ENCODE peak calls at places on chromosomes 5 and 9, in eight cellular contexts. Y is HFF-Myc; K is T-helper 17 cell; J is progenitor cell of endocrine pancreas; C is anterior cingulate cortex; M is AG04450; T is T-cell; G is effector memory CD4-positive, alpha-beta T cell. I is an unnamed sample.

GRCh38 chr5:165076686-165077085 is 1571.3 kb downstream of the MAT2B start:
- DNase-seq in T (no peak), C (no peak), K (no peak), M (no peak), G (no peak), J (no peak), Y (no peak), I (no peak)

GRCh38 chr9:111743275-111743674 is 51.5 kb downstream of the SHOC1 start:
- DNase-seq in J (no peak), M (peak), G (no peak), K (no peak), T (no peak), Y (no peak), C (no peak), I (no peak)

GRCh38 chr5:139636207-139636792 is 11.8 kb upstream of the CXXC5 start:
- DNase-seq in M (no peak), G (peak), Y (no peak), J (no peak), K (no peak), C (no peak), T (peak), I (no peak)

GRCh38 chr9:14346301-14346721 is 32.4 kb upstream of the NFIB start:
- DNase-seq in Y (no peak), J (no peak), G (no peak), T (no peak), K (no peak), M (no peak), C (no peak), I (no peak)

GRCh38 chr9:100440071-100440470 is 13.1 kb downstream of the MSANTD3 start:
- DNase-seq in M (no peak), Y (no peak), T (no peak), K (no peak), G (no peak), J (no peak), C (no peak), I (no peak)

GRCh38 chr9:119709431-119709830 is 340.2 kb upstream of the BRINP1 start:
- DNase-seq in Y (no peak), K (no peak), J (no peak), T (no peak), M (no peak), G (no peak), C (no peak), I (no peak)

GRCh38 chr5:166926098-166926497 is 1365.3 kb upstream of the WWC1 start:
- DNase-seq in T (no peak), G (no peak), M (no peak), K (no peak), Y (no peak), C (no peak), J (no peak), I (no peak)

GRCh38 chr9:34603610-34604231 is 8.2 kb downstream of the RPP25L start:
- DNase-seq in Y (peak), K (peak), M (peak), T (peak), J (peak), G (peak), C (peak), I (no peak)

GRCh38 chr9:118326326-118326725 is 622.1 kb downstream of the TLR4 start:
- DNase-seq in T (no peak), K (no peak), J (no peak), Y (no peak), G (no peak), M (no peak), C (no peak), I (no peak)

GRCh38 chr9:3909966-3910650 is 384.3 kb upstream of the RFX3 start:
- DNase-seq in J (no peak), C (no peak), G (no peak), M (no peak), Y (no peak), T (no peak), K (no peak), I (no peak)

GRCh38 chr9:137422668-137423000 is 328 bp downstream of the EXD3 start:
- DNase-seq in C (no peak), M (no peak), K (no peak), G (no peak), T (peak), Y (no peak), J (no peak), I (no peak)

GRCh38 chr5:57244331-57244730 is 70.5 kb downstream of the GPBP1 start:
- DNase-seq in K (no peak), C (no peak), M (no peak), J (no peak), Y (no peak), T (no peak), G (no peak), I (no peak)

GRCh38 chr9:117720987-117721386 is 16.8 kb downstream of the TLR4 start:
- DNase-seq in J (no peak), G (no peak), M (no peak), K (no peak), C (no peak), Y (no peak), T (no peak), I (no peak)

GRCh38 chr9:121634329-121634784 is 17.1 kb upstream of the DAB2IP start:
- DNase-seq in M (no peak), Y (no peak), K (no peak), C (no peak), G (no peak), T (no peak), J (no peak), I (no peak)

GRCh38 chr9:111099199-111100005 is 61.1 kb upstream of the LPAR1 start:
- DNase-seq in M (no peak), Y (no peak), G (no peak), C (no peak), K (no peak), T (no peak), J (no peak), I (no peak)

GRCh38 chr5:6340100-6340499 is 38.2 kb downstream of the MED10 start:
- DNase-seq in T (no peak), Y (no peak), G (no peak), M (no peak), C (no peak), K (no peak), J (no peak), I (no peak)

I was measured in NCI-H1048.